ENCODE peak calls at places on chromosomes 11 and 22, in nine cellular contexts. F is endodermal cell; Y is C1 segment of cervical spinal cord; I is substantia nigra; B is kidney glomerular epithelial cell; G is left cardiac atrium; D is NCI-H1092; U is NCI-H1694 treated with DMSO at 0.1 percent for 48 hours; K is stimulated activated naive CD4-positive, alpha-beta T cell. N is an unnamed sample.

GRCh38 chr11:46381046-46381835 is at the start of gene MDK:
- DNase-seq in K (no peak), U (no peak), B (no peak), I (no peak), D (no peak), F (peak), G (no peak), Y (no peak), N (peak)

GRCh38 chr11:120125509-120125908 is 12.4 kb downstream of the TRIM29 start:
- DNase-seq in K (no peak), Y (no peak), B (no peak), G (no peak), I (no peak), D (no peak), F (no peak), U (no peak), N (no peak)

GRCh38 chr11:84780689-84781293 is 846.4 kb downstream of the DLG2 start:
- DNase-seq in I (no peak), D (peak), G (no peak), U (no peak), Y (no peak), F (no peak), B (peak), K (no peak), N (no peak)

GRCh38 chr22:22687638-22688500 is 43.5 kb downstream of the GGTLC2 start:
- DNase-seq in U (peak), D (peak), I (no peak), K (no peak), F (peak), G (no peak), Y (no peak), B (peak), N (no peak)

GRCh38 chr22:50612715-50613221 is 12.2 kb downstream of the MAPK8IP2 start:
- DNase-seq in U (no peak), D (no peak), Y (no peak), I (no peak), F (peak), G (no peak), B (no peak), K (no peak), N (no peak)

GRCh38 chr11:28146123-28146751 is 38.0 kb downstream of the METTL15 start:
- DNase-seq in K (no peak), D (no peak), B (peak), I (no peak), G (no peak), F (no peak), Y (no peak), U (no peak), N (no peak)

GRCh38 chr11:134071306-134071705 is 2.4 kb downstream of the JAM3 start:
- DNase-seq in F (no peak), Y (no peak), U (no peak), I (no peak), D (peak), K (no peak), B (no peak), G (no peak), N (no peak)

GRCh38 chr11:106389096-106389495 is 311.6 kb downstream of the AASDHPPT start:
- DNase-seq in Y (no peak), K (no peak), F (no peak), I (no peak), B (peak), D (no peak), G (no peak), U (no peak), N (no peak)

GRCh38 chr11:73869234-73869949 is 7.3 kb downstream of the COA4 start:
- DNase-seq in D (no peak), Y (no peak), F (no peak), U (no peak), G (no peak), I (no peak), B (no peak), K (no peak), N (no peak)

GRCh38 chr22:41521166-41521565 is 23.1 kb downstream of the POLR3H start:
- DNase-seq in Y (no peak), D (no peak), I (no peak), F (no peak), U (peak), G (no peak), B (no peak), K (no peak), N (no peak)

GRCh38 chr11:10375280-10376048 is 70.6 kb downstream of the ADM start:
- DNase-seq in G (no peak), Y (no peak), F (no peak), I (no peak), B (no peak), U (no peak), D (no peak), K (no peak), N (no peak)

GRCh38 chr11:120519474-120519873 is 7.9 kb downstream of the GRIK4 start:
- DNase-seq in I (no peak), U (no peak), K (no peak), Y (no peak), D (no peak), G (no peak), B (no peak), F (no peak), N (no peak)

GRCh38 chr11:7591992-7592391 is 78.2 kb downstream of the PPFIBP2 start:
- DNase-seq in I (no peak), U (no peak), K (no peak), G (no peak), F (no peak), D (no peak), B (no peak), Y (no peak), N (no peak)

GRCh38 chr22:24435861-24436351 is 8.5 kb downstream of the ADORA2A start:
- DNase-seq in I (no peak), Y (no peak), K (no peak), U (no peak), B (no peak), G (no peak), D (no peak), F (no peak), N (no peak)

GRCh38 chr11:119284344-119285157 is 32.4 kb downstream of the MCAM start:
- DNase-seq in F (no peak), Y (no peak), D (no peak), G (no peak), U (no peak), K (no peak), B (peak), I (no peak), N (no peak)

GRCh38 chr22:17792289-17792688 is 18.0 kb upstream of the BID start:
- DNase-seq in B (no peak), I (no peak), K (no peak), U (no peak), D (no peak), G (no peak), Y (no peak), F (peak), N (peak)

GRCh38 chr11:14643697-14644395 is at the start of gene PDE3B:
- DNase-seq in F (peak), Y (peak), B (peak), D (peak), I (no peak), K (peak), U (peak), G (peak), N (peak)

GRCh38 chr11:112073941-112074811 is at the start of the genes NKAPD1 and PIH1D2:
- DNase-seq in Y (peak), K (peak), F (peak), G (peak), B (peak), U (peak), I (peak), D (peak), N (peak)

GRCh38 chr11:113572349-113572748 is 97.2 kb upstream of the DRD2 start:
- DNase-seq in Y (no peak), U (no peak), F (no peak), I (no peak), K (no peak), D (no peak), G (no peak), B (no peak), N (no peak)

GRCh38 chr22:49328076-49328475 is 499.6 kb downstream of the BRD1 start:
- DNase-seq in B (no peak), Y (no peak), I (no peak), D (no peak), F (peak), U (no peak), K (no peak), G (no peak), N (no peak)

GRCh38 chr11:125257185-125257584 is 92.6 kb downstream of the PKNOX2 start:
- DNase-seq in I (no peak), K (no peak), D (no peak), Y (no peak), G (no peak), U (no peak), B (no peak), F (peak), N (peak)

GRCh38 chr22:35940166-35940565 is 88.5 kb downstream of the RBFOX2 start:
- DNase-seq in B (no peak), G (no peak), U (no peak), F (no peak), K (no peak), Y (no peak), D (no peak), I (no peak), N (no peak)

GRCh38 chr11:8702598-8702915 is 20.0 kb downstream of the RPL27A start:
- DNase-seq in F (no peak), G (no peak), U (no peak), I (no peak), B (no peak), D (no peak), Y (no peak), K (no peak), N (no peak)

GRCh38 chr22:37643225-37643847 is 3.9 kb downstream of the SH3BP1 start:
- DNase-seq in D (peak), I (peak), Y (peak), K (peak), B (peak), U (peak), G (peak), F (peak), N (no peak)

GRCh38 chr11:66327171-66328035 is 8.8 kb downstream of the RIN1 start:
- DNase-seq in B (peak), U (no peak), Y (no peak), G (peak), D (no peak), I (no peak), K (no peak), F (no peak), N (peak)

GRCh38 chr11:1406571-1407485 is 17.1 kb downstream of the BRSK2 start:
- DNase-seq in Y (no peak), B (no peak), U (no peak), I (no peak), F (no peak), K (no peak), G (no peak), D (no peak), N (no peak)

GRCh38 chr11:71484248-71485062 is 31.5 kb downstream of the NADSYN1 start:
- DNase-seq in I (no peak), D (no peak), F (no peak), G (no peak), U (no peak), Y (no peak), K (no peak), B (no peak), N (no peak)

GRCh38 chr11:58628446-58628845 is 6.0 kb downstream of the CNTF start:
- DNase-seq in K (no peak), G (no peak), B (peak), U (no peak), Y (peak), F (no peak), I (no peak), D (no peak), N (no peak)

GRCh38 chr11:127074151-127074761 is 73.7 kb upstream of the KIRREL3 start:
- DNase-seq in U (peak), B (peak), G (peak), Y (peak), I (no peak), D (peak), K (no peak), F (peak), N (no peak)

GRCh38 chr11:8707541-8708270 is 25.1 kb downstream of the RPL27A start:
- DNase-seq in F (peak), Y (peak), I (no peak), B (no peak), D (peak), K (no peak), U (no peak), G (peak), N (no peak)

GRCh38 chr11:86955111-86955673 is at the start of gene FZD4:
- DNase-seq in U (peak), D (peak), I (peak), Y (peak), G (peak), F (peak), B (peak), K (no peak), N (peak)

N was measured in H1.